ENCODE peak calls at places on chromosome 5, in five cellular contexts. S is GM23248; N is activated CD4-positive, alpha-beta T cell treated with anti-CD3 and anti-CD28 coated beads, Interleukin-2, amount 10 ng/mL, durations not matched to agents 7 days and 5 days; V is GM20000; X is right cardiac atrium. U is an unnamed sample.

GRCh38 chr5:133756756-133757155 is 144.4 kb upstream of the FSTL4 start:
- DNase-seq in S (no peak), N (no peak), V (no peak), X (no peak), U (no peak)

GRCh38 chr5:80302636-80303035 is 17.2 kb upstream of the SPZ1 start:
- DNase-seq in S (no peak), N (no peak), V (no peak), X (no peak), U (no peak)

GRCh38 chr5:52859619-52860018 is 71.9 kb downstream of the ITGA1 start:
- DNase-seq in S (peak; percentile 85), N (no peak), V (no peak), X (no peak), U (no peak)

GRCh38 chr5:150625831-150626746 is 14.4 kb upstream of the SYNPO start:
- DNase-seq in S (no peak), N (no peak), V (peak; percentile 86), X (peak; percentile 62), U (no peak)

GRCh38 chr5:74446673-74447337 is 193.7 kb downstream of the ENC1 start:
- DNase-seq in S (peak; percentile 7), N (no peak), V (no peak), X (peak; percentile 83), U (no peak)

GRCh38 chr5:119743927-119744326 is 114.6 kb downstream of the FAM170A start:
- DNase-seq in S (peak; percentile 21), N (peak; percentile 30), V (peak; percentile 42), X (no peak), U (peak; percentile 67)

GRCh38 chr5:123344819-123345426 is 78.3 kb downstream of the CEP120 start:
- DNase-seq in S (peak; percentile 78), N (peak; percentile 11), V (no peak), X (no peak), U (peak; percentile 49)

GRCh38 chr5:177335701-177336065 is 15.8 kb downstream of the LMAN2 start:
- DNase-seq in S (no peak), N (no peak), V (no peak), X (no peak), U (no peak)

GRCh38 chr5:147290261-147290660 is 55.4 kb downstream of the STK32A start:
- DNase-seq in S (no peak), N (no peak), V (no peak), X (peak; percentile 52), U (no peak)

GRCh38 chr5:166936351-166936750 is 1355.1 kb upstream of the WWC1 start:
- DNase-seq in S (no peak), N (no peak), V (no peak), X (no peak), U (no peak)

GRCh38 chr5:157182143-157182757 is 1.6 kb downstream of the ITK start:
- DNase-seq in S (no peak), N (no peak), V (no peak), X (no peak), U (no peak)

GRCh38 chr5:176296-176823 is 14.9 kb upstream of the LRRC14B start:
- DNase-seq in S (no peak), N (no peak), V (no peak), X (no peak), U (no peak)

GRCh38 chr5:159451197-159452052 is 121.1 kb upstream of the IL12B start:
- DNase-seq in S (peak; percentile 97), N (no peak), V (no peak), X (peak; percentile 72), U (no peak)

GRCh38 chr5:57900356-57900944 is 417.8 kb upstream of the ACTBL2 start:
- DNase-seq in S (no peak), N (no peak), V (no peak), X (no peak), U (no peak)

GRCh38 chr5:76542887-76543690 is 80.1 kb downstream of the F2RL2 start:
- DNase-seq in S (no peak), N (peak; percentile 63), V (no peak), X (peak; percentile 49), U (no peak)

GRCh38 chr5:171681667-171682066 is 104.0 kb upstream of the SMIM23 start:
- DNase-seq in S (peak; percentile 60), N (no peak), V (no peak), X (no peak), U (no peak)

GRCh38 chr5:146948666-146949065 is 70.1 kb upstream of the PPP2R2B start:
- DNase-seq in S (no peak), N (no peak), V (no peak), X (no peak), U (no peak)

GRCh38 chr5:82446765-82447164 is 168.6 kb upstream of the RPS23 start:
- DNase-seq in S (no peak), N (no peak), V (no peak), X (no peak), U (no peak)

GRCh38 chr5:58545912-58546311 is 37.0 kb upstream of the RAB3C start:
- DNase-seq in S (no peak), N (no peak), V (no peak), X (no peak), U (no peak)

GRCh38 chr5:171242521-171242920 is 66.5 kb upstream of the TLX3 start:
- DNase-seq in S (no peak), N (no peak), V (no peak), X (no peak), U (no peak)

GRCh38 chr5:158538506-158539074 is 561.1 kb downstream of the EBF1 start:
- DNase-seq in S (no peak), N (no peak), V (peak; percentile 45), X (peak; percentile 64), U (no peak)

GRCh38 chr5:76999451-76999850 is 30.8 kb upstream of the AGGF1 start:
- DNase-seq in S (peak; percentile 86), N (no peak), V (no peak), X (no peak), U (no peak)

GRCh38 chr5:57002959-57003485 is 51.1 kb upstream of the MIER3 start:
- DNase-seq in S (no peak), N (no peak), V (no peak), X (no peak), U (no peak)

GRCh38 chr5:163395794-163396193 is 41.6 kb upstream of the CCNG1 start:
- DNase-seq in S (no peak), N (no peak), V (no peak), X (no peak), U (no peak)

GRCh38 chr5:137563646-137564474 is 64.7 kb upstream of the SPOCK1 start:
- DNase-seq in S (peak; percentile 93), N (no peak), V (no peak), X (peak; percentile 51), U (peak; percentile 45)

GRCh38 chr5:111075520-111075919 is 4.0 kb downstream of the TSLP start:
- DNase-seq in S (peak; percentile 95), N (no peak), V (no peak), X (no peak), U (no peak)

GRCh38 chr5:27462936-27463335 is 424.6 kb upstream of the CDH9 start:
- DNase-seq in S (no peak), N (no peak), V (no peak), X (no peak), U (no peak)

U was measured in globus pallidus.